ENCODE peak calls at places on chromosomes 2 and 18, in seven cellular contexts. Y, Z, M, X, S, P and U are unnamed samples.

GRCh38 chr2:58734365-58734764 is 493.2 kb upstream of the FANCL start:
- DNase-seq in Y (no peak), Z (no peak), M (no peak), X (no peak), S (no peak), P (peak; percentile 52), U (no peak)

GRCh38 chr2:54572636-54573531 is 116.8 kb downstream of the SPTBN1 start:
- DNase-seq in Y (no peak), Z (no peak), M (peak; percentile 35), X (no peak), S (no peak), P (no peak), U (no peak)

GRCh38 chr2:141728886-141729285 is 401.9 kb downstream of the LRP1B start:
- DNase-seq in Y (no peak), Z (no peak), M (no peak), X (no peak), S (peak; percentile 7), P (peak; percentile 99), U (no peak)

GRCh38 chr2:144583741-144584453 is 64.0 kb upstream of the ZEB2 start:
- DNase-seq in Y (no peak), Z (no peak), M (peak; percentile 80), X (no peak), S (no peak), P (no peak), U (no peak)

GRCh38 chr2:217934321-217935131 is 68.3 kb downstream of the TNS1 start:
- DNase-seq in Y (no peak), Z (no peak), M (peak; percentile 92), X (peak; percentile 83), S (peak; percentile 76), P (no peak), U (peak; percentile 57)

GRCh38 chr2:19569300-19569791 is 210.9 kb upstream of the OSR1 start:
- DNase-seq in Y (no peak), Z (no peak), M (no peak), X (no peak), S (no peak), P (no peak), U (no peak)

GRCh38 chr2:224691563-224691962 is 24.6 kb downstream of the CCDC195 start:
- DNase-seq in Y (no peak), Z (no peak), M (no peak), X (no peak), S (no peak), P (no peak), U (no peak)

GRCh38 chr2:71451695-71452094 is 1.7 kb upstream of the DYSF start:
- DNase-seq in Y (no peak), Z (no peak), M (no peak), X (no peak), S (no peak), P (no peak), U (no peak)

GRCh38 chr2:207896525-207897295 is 127.0 kb upstream of the FZD5 start:
- DNase-seq in Y (no peak), Z (no peak), M (no peak), X (no peak), S (no peak), P (no peak), U (no peak)

GRCh38 chr2:201911372-201911771 is 105.0 kb downstream of the CDK15 start:
- DNase-seq in Y (no peak), Z (no peak), M (no peak), X (no peak), S (no peak), P (no peak), U (no peak)

GRCh38 chr18:46344416-46345180 is 240.4 kb downstream of the HAUS1 start:
- DNase-seq in Y (no peak), Z (no peak), M (no peak), X (no peak), S (no peak), P (peak; percentile 7), U (no peak)

GRCh38 chr2:234771985-234772774 is 179.6 kb upstream of the SH3BP4 start:
- DNase-seq in Y (no peak), Z (no peak), M (peak; percentile 74), X (no peak), S (no peak), P (no peak), U (no peak)